ENCODE peak calls at places on chromosomes 3 and 15, in eight cellular contexts. One of them, this sample, is unnamed.

GRCh38 chr15:37891754-37892368 is 42.6 kb upstream of the TMCO5A start:
- DNase-seq in EL: peak; percentile 63
- DNase-seq in T-cell: no peak
- DNase-seq in stimulated activated CD4-positive, alpha-beta T cell treated with anti-CD3 and anti-CD28 coated beads, Interleukin-15, amount 100 ng/mL, for 1 hour: no peak
- DNase-seq in BJ: no peak
- DNase-seq in caudate nucleus: no peak
- DNase-seq in stimulated activated CD8-positive, alpha-beta memory T cell treated with anti-CD3 and anti-CD28 coated beads, Interleukin-7, amount 100 ng/mL, for 1 hour: no peak
- DNase-seq in pancreas: no peak
- DNase-seq in this sample: no peak

GRCh38 chr3:59978979-59979378 is 929.2 kb upstream of the CFAP20DC start:
- DNase-seq in BJ: no peak
- DNase-seq in stimulated activated CD4-positive, alpha-beta T cell treated with anti-CD3 and anti-CD28 coated beads, Interleukin-15, amount 100 ng/mL, for 1 hour: no peak
- DNase-seq in stimulated activated CD8-positive, alpha-beta memory T cell treated with anti-CD3 and anti-CD28 coated beads, Interleukin-7, amount 100 ng/mL, for 1 hour: no peak
- DNase-seq in caudate nucleus: no peak
- DNase-seq in EL: no peak
- DNase-seq in T-cell: peak; percentile 28
- DNase-seq in pancreas: no peak
- DNase-seq in this sample: no peak

GRCh38 chr15:48112242-48112641 is 8.5 kb upstream of the SLC24A5 start:
- DNase-seq in T-cell: no peak
- DNase-seq in BJ: no peak
- DNase-seq in stimulated activated CD4-positive, alpha-beta T cell treated with anti-CD3 and anti-CD28 coated beads, Interleukin-15, amount 100 ng/mL, for 1 hour: no peak
- DNase-seq in caudate nucleus: no peak
- DNase-seq in EL: peak; percentile 8
- DNase-seq in stimulated activated CD8-positive, alpha-beta memory T cell treated with anti-CD3 and anti-CD28 coated beads, Interleukin-7, amount 100 ng/mL, for 1 hour: no peak
- DNase-seq in pancreas: no peak
- DNase-seq in this sample: no peak

GRCh38 chr3:186882881-186883685 is 40.6 kb downstream of the ADIPOQ start:
- DNase-seq in T-cell: no peak
- DNase-seq in EL: peak; percentile 89
- DNase-seq in pancreas: no peak
- DNase-seq in stimulated activated CD8-positive, alpha-beta memory T cell treated with anti-CD3 and anti-CD28 coated beads, Interleukin-7, amount 100 ng/mL, for 1 hour: no peak
- DNase-seq in BJ: peak; percentile 62
- DNase-seq in caudate nucleus: no peak
- DNase-seq in stimulated activated CD4-positive, alpha-beta T cell treated with anti-CD3 and anti-CD28 coated beads, Interleukin-15, amount 100 ng/mL, for 1 hour: no peak
- DNase-seq in this sample: no peak

GRCh38 chr3:51934991-51935885 is 6.5 kb downstream of the RRP9 start:
- DNase-seq in caudate nucleus: no peak
- DNase-seq in T-cell: no peak
- DNase-seq in stimulated activated CD4-positive, alpha-beta T cell treated with anti-CD3 and anti-CD28 coated beads, Interleukin-15, amount 100 ng/mL, for 1 hour: no peak
- DNase-seq in pancreas: no peak
- DNase-seq in stimulated activated CD8-positive, alpha-beta memory T cell treated with anti-CD3 and anti-CD28 coated beads, Interleukin-7, amount 100 ng/mL, for 1 hour: no peak
- DNase-seq in BJ: no peak
- DNase-seq in EL: no peak
- DNase-seq in this sample: no peak

GRCh38 chr15:101128191-101128590 is 123.7 kb downstream of the CHSY1 start:
- DNase-seq in pancreas: no peak
- DNase-seq in T-cell: no peak
- DNase-seq in caudate nucleus: no peak
- DNase-seq in EL: peak; percentile 95
- DNase-seq in BJ: peak; percentile 82
- DNase-seq in stimulated activated CD4-positive, alpha-beta T cell treated with anti-CD3 and anti-CD28 coated beads, Interleukin-15, amount 100 ng/mL, for 1 hour: no peak
- DNase-seq in stimulated activated CD8-positive, alpha-beta memory T cell treated with anti-CD3 and anti-CD28 coated beads, Interleukin-7, amount 100 ng/mL, for 1 hour: no peak
- DNase-seq in this sample: no peak

GRCh38 chr3:126971891-126972351 is 11.0 kb upstream of the PLXNA1 start:
- DNase-seq in T-cell: no peak
- DNase-seq in stimulated activated CD8-positive, alpha-beta memory T cell treated with anti-CD3 and anti-CD28 coated beads, Interleukin-7, amount 100 ng/mL, for 1 hour: no peak
- DNase-seq in EL: peak; percentile 23
- DNase-seq in BJ: no peak
- DNase-seq in caudate nucleus: no peak
- DNase-seq in pancreas: no peak
- DNase-seq in stimulated activated CD4-positive, alpha-beta T cell treated with anti-CD3 and anti-CD28 coated beads, Interleukin-15, amount 100 ng/mL, for 1 hour: no peak
- DNase-seq in this sample: no peak

GRCh38 chr15:93917181-93917580 is 314.2 kb upstream of the MCTP2 start:
- DNase-seq in caudate nucleus: no peak
- DNase-seq in stimulated activated CD8-positive, alpha-beta memory T cell treated with anti-CD3 and anti-CD28 coated beads, Interleukin-7, amount 100 ng/mL, for 1 hour: no peak
- DNase-seq in BJ: no peak
- DNase-seq in T-cell: no peak
- DNase-seq in pancreas: no peak
- DNase-seq in stimulated activated CD4-positive, alpha-beta T cell treated with anti-CD3 and anti-CD28 coated beads, Interleukin-15, amount 100 ng/mL, for 1 hour: no peak
- DNase-seq in EL: no peak
- DNase-seq in this sample: no peak

GRCh38 chr3:172607305-172608121 is 84.3 kb upstream of the TNFSF10 start:
- DNase-seq in stimulated activated CD4-positive, alpha-beta T cell treated with anti-CD3 and anti-CD28 coated beads, Interleukin-15, amount 100 ng/mL, for 1 hour: no peak
- DNase-seq in caudate nucleus: no peak
- DNase-seq in stimulated activated CD8-positive, alpha-beta memory T cell treated with anti-CD3 and anti-CD28 coated beads, Interleukin-7, amount 100 ng/mL, for 1 hour: no peak
- DNase-seq in EL: peak; percentile 87
- DNase-seq in T-cell: no peak
- DNase-seq in pancreas: no peak
- DNase-seq in BJ: peak; percentile 33
- DNase-seq in this sample: no peak

GRCh38 chr3:185733980-185734724 is 90.7 kb downstream of the IGF2BP2 start:
- DNase-seq in pancreas: no peak
- DNase-seq in stimulated activated CD8-positive, alpha-beta memory T cell treated with anti-CD3 and anti-CD28 coated beads, Interleukin-7, amount 100 ng/mL, for 1 hour: no peak
- DNase-seq in BJ: no peak
- DNase-seq in T-cell: no peak
- DNase-seq in caudate nucleus: no peak
- DNase-seq in EL: peak; percentile 84
- DNase-seq in stimulated activated CD4-positive, alpha-beta T cell treated with anti-CD3 and anti-CD28 coated beads, Interleukin-15, amount 100 ng/mL, for 1 hour: no peak
- DNase-seq in this sample: no peak

GRCh38 chr3:99755831-99756230 is 61.8 kb upstream of the CMSS1 start:
- DNase-seq in stimulated activated CD4-positive, alpha-beta T cell treated with anti-CD3 and anti-CD28 coated beads, Interleukin-15, amount 100 ng/mL, for 1 hour: no peak
- DNase-seq in T-cell: no peak
- DNase-seq in stimulated activated CD8-positive, alpha-beta memory T cell treated with anti-CD3 and anti-CD28 coated beads, Interleukin-7, amount 100 ng/mL, for 1 hour: no peak
- DNase-seq in pancreas: no peak
- DNase-seq in EL: no peak
- DNase-seq in caudate nucleus: no peak
- DNase-seq in BJ: no peak
- DNase-seq in this sample: no peak

GRCh38 chr3:31980530-31981205 is 394 bp downstream of the OSBPL10 start:
- DNase-seq in caudate nucleus: peak; percentile 25
- DNase-seq in EL: peak; percentile 52
- DNase-seq in stimulated activated CD8-positive, alpha-beta memory T cell treated with anti-CD3 and anti-CD28 coated beads, Interleukin-7, amount 100 ng/mL, for 1 hour: no peak
- DNase-seq in pancreas: peak; percentile 87
- DNase-seq in stimulated activated CD4-positive, alpha-beta T cell treated with anti-CD3 and anti-CD28 coated beads, Interleukin-15, amount 100 ng/mL, for 1 hour: peak; percentile 6
- DNase-seq in BJ: no peak
- DNase-seq in T-cell: peak; percentile 5
- DNase-seq in this sample: peak; percentile 14

GRCh38 chr3:39407259-39407629 is 724 bp downstream of the RPSA start:
- DNase-seq in pancreas: no peak
- DNase-seq in EL: no peak
- DNase-seq in caudate nucleus: no peak
- DNase-seq in T-cell: no peak
- DNase-seq in stimulated activated CD4-positive, alpha-beta T cell treated with anti-CD3 and anti-CD28 coated beads, Interleukin-15, amount 100 ng/mL, for 1 hour: no peak
- DNase-seq in BJ: no peak
- DNase-seq in stimulated activated CD8-positive, alpha-beta memory T cell treated with anti-CD3 and anti-CD28 coated beads, Interleukin-7, amount 100 ng/mL, for 1 hour: no peak
- DNase-seq in this sample: no peak